ENCODE peak calls at places on chromosomes 7 and 10, in seven cellular contexts. One of them, this sample, is unnamed.

GRCh38 chr7:122137291-122138077 is 6.6 kb downstream of the AASS start:
- DNase-seq in astrocyte of the hippocampus: peak
- DNase-seq in stimulated activated CD8-positive, alpha-beta memory T cell treated with anti-CD3 and anti-CD28 coated beads, Interleukin-7, amount 100 ng/mL, for 1 hour: no peak
- DNase-seq in A172: peak
- DNase-seq in cardiac septum: no peak
- DNase-seq in NCI-H345: no peak
- DNase-seq in left colon: no peak
- DNase-seq in this sample: no peak

GRCh38 chr7:50584793-50585399 is 19.7 kb upstream of the DDC start:
- DNase-seq in astrocyte of the hippocampus: no peak
- DNase-seq in stimulated activated CD8-positive, alpha-beta memory T cell treated with anti-CD3 and anti-CD28 coated beads, Interleukin-7, amount 100 ng/mL, for 1 hour: no peak
- DNase-seq in A172: peak
- DNase-seq in cardiac septum: no peak
- DNase-seq in NCI-H345: peak
- DNase-seq in left colon: no peak
- DNase-seq in this sample: peak

GRCh38 chr7:102432476-102433318 is 678 bp upstream of the ORAI2 start:
- DNase-seq in astrocyte of the hippocampus: peak
- DNase-seq in stimulated activated CD8-positive, alpha-beta memory T cell treated with anti-CD3 and anti-CD28 coated beads, Interleukin-7, amount 100 ng/mL, for 1 hour: no peak
- DNase-seq in A172: no peak
- DNase-seq in cardiac septum: no peak
- DNase-seq in NCI-H345: no peak
- DNase-seq in left colon: no peak
- DNase-seq in this sample: no peak

GRCh38 chr7:85226401-85227085 is 39.7 kb upstream of the SEMA3D start:
- DNase-seq in astrocyte of the hippocampus: peak
- DNase-seq in stimulated activated CD8-positive, alpha-beta memory T cell treated with anti-CD3 and anti-CD28 coated beads, Interleukin-7, amount 100 ng/mL, for 1 hour: no peak
- DNase-seq in A172: no peak
- DNase-seq in cardiac septum: no peak
- DNase-seq in NCI-H345: no peak
- DNase-seq in left colon: no peak
- DNase-seq in this sample: no peak

GRCh38 chr10:112763916-112764520 is 186.0 kb upstream of the TCF7L2 start:
- DNase-seq in astrocyte of the hippocampus: peak
- DNase-seq in stimulated activated CD8-positive, alpha-beta memory T cell treated with anti-CD3 and anti-CD28 coated beads, Interleukin-7, amount 100 ng/mL, for 1 hour: no peak
- DNase-seq in A172: peak
- DNase-seq in cardiac septum: no peak
- DNase-seq in NCI-H345: no peak
- DNase-seq in left colon: no peak
- DNase-seq in this sample: no peak

GRCh38 chr7:107622429-107622828 is 38.2 kb upstream of the SLC26A4 start:
- DNase-seq in astrocyte of the hippocampus: no peak
- DNase-seq in stimulated activated CD8-positive, alpha-beta memory T cell treated with anti-CD3 and anti-CD28 coated beads, Interleukin-7, amount 100 ng/mL, for 1 hour: no peak
- DNase-seq in A172: peak
- DNase-seq in cardiac septum: no peak
- DNase-seq in NCI-H345: no peak
- DNase-seq in left colon: no peak
- DNase-seq in this sample: no peak

GRCh38 chr7:49724071-49724470 is 49.4 kb upstream of the VWC2 start:
- DNase-seq in astrocyte of the hippocampus: no peak
- DNase-seq in stimulated activated CD8-positive, alpha-beta memory T cell treated with anti-CD3 and anti-CD28 coated beads, Interleukin-7, amount 100 ng/mL, for 1 hour: no peak
- DNase-seq in A172: no peak
- DNase-seq in cardiac septum: no peak
- DNase-seq in NCI-H345: no peak
- DNase-seq in left colon: no peak
- DNase-seq in this sample: no peak

GRCh38 chr7:122038904-122039303 is 105.1 kb downstream of the AASS start:
- DNase-seq in astrocyte of the hippocampus: peak
- DNase-seq in stimulated activated CD8-positive, alpha-beta memory T cell treated with anti-CD3 and anti-CD28 coated beads, Interleukin-7, amount 100 ng/mL, for 1 hour: no peak
- DNase-seq in A172: no peak
- DNase-seq in cardiac septum: no peak
- DNase-seq in NCI-H345: no peak
- DNase-seq in left colon: no peak
- DNase-seq in this sample: no peak

GRCh38 chr7:11319491-11320274 is 346.0 kb downstream of the PHF14 start:
- DNase-seq in astrocyte of the hippocampus: peak
- DNase-seq in stimulated activated CD8-positive, alpha-beta memory T cell treated with anti-CD3 and anti-CD28 coated beads, Interleukin-7, amount 100 ng/mL, for 1 hour: no peak
- DNase-seq in A172: peak
- DNase-seq in cardiac septum: no peak
- DNase-seq in NCI-H345: no peak
- DNase-seq in left colon: no peak
- DNase-seq in this sample: no peak

GRCh38 chr7:143519411-143520131 is 41.9 kb downstream of the TAS2R41 start:
- DNase-seq in astrocyte of the hippocampus: peak
- DNase-seq in stimulated activated CD8-positive, alpha-beta memory T cell treated with anti-CD3 and anti-CD28 coated beads, Interleukin-7, amount 100 ng/mL, for 1 hour: no peak
- DNase-seq in A172: peak
- DNase-seq in cardiac septum: no peak
- DNase-seq in NCI-H345: peak
- DNase-seq in left colon: no peak
- DNase-seq in this sample: no peak

GRCh38 chr10:17210361-17210760 is 8.9 kb upstream of the TRDMT1 start:
- DNase-seq in astrocyte of the hippocampus: peak
- DNase-seq in stimulated activated CD8-positive, alpha-beta memory T cell treated with anti-CD3 and anti-CD28 coated beads, Interleukin-7, amount 100 ng/mL, for 1 hour: no peak
- DNase-seq in A172: no peak
- DNase-seq in cardiac septum: no peak
- DNase-seq in NCI-H345: no peak
- DNase-seq in left colon: no peak
- DNase-seq in this sample: no peak

GRCh38 chr7:151632750-151633515 is 113.2 kb upstream of the RHEB start:
- DNase-seq in astrocyte of the hippocampus: peak
- DNase-seq in stimulated activated CD8-positive, alpha-beta memory T cell treated with anti-CD3 and anti-CD28 coated beads, Interleukin-7, amount 100 ng/mL, for 1 hour: no peak
- DNase-seq in A172: no peak
- DNase-seq in cardiac septum: peak
- DNase-seq in NCI-H345: no peak
- DNase-seq in left colon: peak
- DNase-seq in this sample: no peak

GRCh38 chr7:131692131-131692960 is 135.9 kb upstream of the PODXL start:
- DNase-seq in astrocyte of the hippocampus: peak
- DNase-seq in stimulated activated CD8-positive, alpha-beta memory T cell treated with anti-CD3 and anti-CD28 coated beads, Interleukin-7, amount 100 ng/mL, for 1 hour: no peak
- DNase-seq in A172: peak
- DNase-seq in cardiac septum: no peak
- DNase-seq in NCI-H345: peak
- DNase-seq in left colon: peak
- DNase-seq in this sample: peak

GRCh38 chr7:127536426-127537152 is 48.8 kb downstream of the GCC1 start:
- DNase-seq in astrocyte of the hippocampus: peak
- DNase-seq in stimulated activated CD8-positive, alpha-beta memory T cell treated with anti-CD3 and anti-CD28 coated beads, Interleukin-7, amount 100 ng/mL, for 1 hour: no peak
- DNase-seq in A172: no peak
- DNase-seq in cardiac septum: no peak
- DNase-seq in NCI-H345: no peak
- DNase-seq in left colon: no peak
- DNase-seq in this sample: no peak